ENCODE peak calls at places on chromosomes 2 and 18, in seven cellular contexts. C is HCT116; O is CD4-positive, alpha-beta T cell; L is A549; Q is T-helper 17 cell; J is SK-N-SH treated with all-trans-retinoic acid at 6 μM for 48 hours; V is heart right ventricle. S is an unnamed sample.
A peak's percentile ranks its signal among the peaks of the same experiment; 100 is the strongest.

GRCh38 chr2:159617651-159618050 is 1.3 kb upstream of the BAZ2B start:
- ATAC-seq in V (no peak), O (no peak), L (no peak), Q (no peak), C (no peak), J (peak; percentile 18), S (no peak)

GRCh38 chr18:36814994-36815393 is 13.8 kb downstream of the TPGS2 start:
- ATAC-seq in C (no peak), V (peak; percentile 30), Q (no peak), O (no peak), L (no peak), J (no peak), S (no peak)

GRCh38 chr2:48328159-48328816 is 201.7 kb upstream of the STON1 start:
- ATAC-seq in J (no peak), Q (peak; percentile 52), C (no peak), O (no peak), L (no peak), V (no peak), S (peak; percentile 64)

GRCh38 chr2:206113148-206113547 is 27.2 kb upstream of the INO80D start:
- ATAC-seq in Q (no peak), J (no peak), O (no peak), L (peak; percentile 19), C (no peak), V (no peak), S (no peak)

GRCh38 chr2:16645771-16646559 is 19.7 kb downstream of the CYRIA start:
- ATAC-seq in Q (no peak), V (no peak), L (no peak), C (no peak), O (no peak), J (no peak), S (no peak)

GRCh38 chr2:60296219-60296955 is 257.1 kb downstream of the BCL11A start:
- ATAC-seq in Q (no peak), O (no peak), C (no peak), L (no peak), J (no peak), V (no peak), S (peak; percentile 27)

GRCh38 chr18:45954070-45954712 is 12.9 kb downstream of the EPG5 start:
- ATAC-seq in J (peak; percentile 87), L (no peak), O (no peak), Q (no peak), V (no peak), C (peak; percentile 49), S (no peak)

GRCh38 chr18:50507120-50507590 is 52.7 kb upstream of the MAPK4 start:
- ATAC-seq in J (peak; percentile 86), O (no peak), L (peak; percentile 73), Q (no peak), C (peak; percentile 97), V (no peak), S (no peak)

GRCh38 chr2:37903009-37903408 is 22.1 kb upstream of the RMDN2 start:
- ATAC-seq in C (no peak), J (no peak), O (no peak), V (no peak), Q (no peak), L (no peak), S (no peak)

GRCh38 chr2:8526403-8526696 is 155.5 kb upstream of the ID2 start:
- ATAC-seq in C (no peak), O (no peak), L (no peak), Q (no peak), V (no peak), J (no peak), S (no peak)

GRCh38 chr2:96260404-96261260 is 5.2 kb downstream of the TMEM127 start:
- ATAC-seq in J (peak; percentile 91), C (peak; percentile 90), O (peak; percentile 56), L (peak; percentile 91), V (peak; percentile 67), Q (peak; percentile 35), S (peak; percentile 74)

GRCh38 chr18:45666520-45666919 is 51.2 kb downstream of the SLC14A2 start:
- ATAC-seq in L (no peak), Q (peak; percentile 79), C (no peak), O (peak; percentile 47), V (no peak), J (no peak), S (peak; percentile 82)

GRCh38 chr2:88765154-88765948 is 73.9 kb downstream of the RPIA start:
- ATAC-seq in Q (no peak), C (no peak), L (peak; percentile 66), V (no peak), O (peak; percentile 67), J (peak; percentile 65), S (peak; percentile 80)

GRCh38 chr2:233907627-233908026 is 9.5 kb upstream of the TRPM8 start:
- ATAC-seq in V (no peak), J (no peak), O (no peak), Q (no peak), L (no peak), C (no peak), S (no peak)

GRCh38 chr2:182821172-182821571 is 45.3 kb downstream of the FRZB start:
- ATAC-seq in L (no peak), C (no peak), J (no peak), O (no peak), V (no peak), Q (no peak), S (no peak)

GRCh38 chr2:55460562-55460961 is 40.9 kb upstream of the CCDC88A start:
- ATAC-seq in C (no peak), Q (no peak), J (no peak), L (peak; percentile 34), O (no peak), V (no peak), S (no peak)

GRCh38 chr18:6058941-6059340 is 163.6 kb upstream of the TMEM200C start:
- ATAC-seq in O (no peak), Q (no peak), V (peak; percentile 83), J (peak; percentile 47), L (no peak), C (no peak), S (no peak)

GRCh38 chr2:198316231-198316630 is 511.8 kb downstream of the PLCL1 start:
- ATAC-seq in C (no peak), J (no peak), V (no peak), Q (no peak), L (no peak), O (no peak), S (no peak)

GRCh38 chr2:142462291-142462690 is 331.5 kb upstream of the LRP1B start:
- ATAC-seq in V (no peak), O (no peak), J (no peak), Q (no peak), C (no peak), L (no peak), S (no peak)

GRCh38 chr2:27752551-27753237 is 18.8 kb upstream of the MRPL33 start:
- ATAC-seq in O (no peak), C (peak; percentile 39), J (no peak), Q (no peak), V (no peak), L (no peak), S (no peak)

GRCh38 chr18:9103488-9103887 is 989 bp downstream of the NDUFV2 start:
- ATAC-seq in V (no peak), L (no peak), Q (no peak), O (no peak), J (peak; percentile 24), C (no peak), S (no peak)

GRCh38 chr2:85433511-85434089 is 15.1 kb downstream of the SH2D6 start:
- ATAC-seq in V (peak; percentile 56), J (peak; percentile 73), Q (no peak), L (peak; percentile 21), O (no peak), C (peak; percentile 18), S (no peak)